ENCODE peak calls at places on chromosomes 12 and 14, in ten cellular contexts. U is CD8-positive, alpha-beta T cell; H is ascending aorta; O is choroid plexus epithelial cell; L is tibial nerve; P is psoas muscle; Y is AG10803; Z is GM06990; J is H7; T is H1. W is an unnamed sample.

GRCh38 chr12:100141998-100142850 is 450 bp downstream of the BLTP3B start:
- DNase-seq in U (peak), H (peak), O (no peak), L (no peak), P (peak), Y (peak), Z (no peak), J (peak), T (peak), W (no peak)

GRCh38 chr14:101083564-101084435 is 180.3 kb upstream of the RTL1 start:
- DNase-seq in U (no peak), H (peak), O (no peak), L (no peak), P (no peak), Y (no peak), Z (no peak), J (peak), T (peak), W (no peak)

GRCh38 chr12:56299853-56300643 is at the start of gene CS:
- DNase-seq in U (peak), H (peak), O (peak), L (peak), P (peak), Y (peak), Z (peak), J (peak), T (peak), W (peak)

GRCh38 chr14:80959448-80960006 is 4.1 kb downstream of the TSHR start:
- DNase-seq in U (peak), H (no peak), O (peak), L (no peak), P (no peak), Y (no peak), Z (peak), J (no peak), T (no peak), W (no peak)

GRCh38 chr12:116577149-116577548 is 18.0 kb downstream of the MAP1LC3B2 start:
- DNase-seq in U (no peak), H (no peak), O (no peak), L (no peak), P (no peak), Y (no peak), Z (no peak), J (no peak), T (no peak), W (no peak)

GRCh38 chr14:25038044-25038668 is 11.8 kb downstream of the STXBP6 start:
- DNase-seq in U (no peak), H (no peak), O (no peak), L (no peak), P (no peak), Y (no peak), Z (no peak), J (no peak), T (no peak), W (no peak)

GRCh38 chr12:132493482-132494178 is 3.7 kb downstream of the FBRSL1 start:
- DNase-seq in U (no peak), H (no peak), O (no peak), L (no peak), P (no peak), Y (no peak), Z (no peak), J (no peak), T (no peak), W (no peak)

GRCh38 chr14:96363751-96364336 is 518 bp downstream of the GSKIP start:
- DNase-seq in U (peak), H (peak), O (peak), L (no peak), P (no peak), Y (peak), Z (no peak), J (peak), T (no peak), W (peak)

GRCh38 chr14:60878536-60878935 is 102.3 kb downstream of the TRMT5 start:
- DNase-seq in U (no peak), H (no peak), O (peak), L (no peak), P (no peak), Y (peak), Z (no peak), J (no peak), T (no peak), W (no peak)

GRCh38 chr12:6699259-6699988 is 1.2 kb downstream of the PIANP start:
- DNase-seq in U (no peak), H (no peak), O (no peak), L (no peak), P (no peak), Y (no peak), Z (no peak), J (peak), T (no peak), W (no peak)

GRCh38 chr12:117646595-117646994 is 285.2 kb upstream of the NOS1 start:
- DNase-seq in U (no peak), H (no peak), O (no peak), L (no peak), P (no peak), Y (no peak), Z (no peak), J (peak), T (no peak), W (no peak)

GRCh38 chr14:72925815-72926291 is 411 bp upstream of the DCAF4 start:
- DNase-seq in U (no peak), H (no peak), O (no peak), L (no peak), P (no peak), Y (no peak), Z (no peak), J (no peak), T (no peak), W (no peak)

GRCh38 chr14:57875985-57876384 is 10.1 kb upstream of the SLC35F4 start:
- DNase-seq in U (no peak), H (no peak), O (no peak), L (no peak), P (no peak), Y (no peak), Z (no peak), J (no peak), T (no peak), W (no peak)

GRCh38 chr12:89453579-89453978 is 71.0 kb downstream of the GALNT4 start:
- DNase-seq in U (no peak), H (no peak), O (peak), L (no peak), P (no peak), Y (peak), Z (no peak), J (no peak), T (no peak), W (peak)

GRCh38 chr12:29957835-29958234 is 174.1 kb upstream of the TMTC1 start:
- DNase-seq in U (no peak), H (no peak), O (peak), L (no peak), P (no peak), Y (no peak), Z (no peak), J (no peak), T (no peak), W (no peak)

GRCh38 chr12:100427078-100427477 is 46.6 kb upstream of the NR1H4 start:
- DNase-seq in U (no peak), H (no peak), O (peak), L (no peak), P (no peak), Y (peak), Z (no peak), J (no peak), T (no peak), W (peak)

GRCh38 chr12:93957870-93958269 is 190.5 kb upstream of the PLXNC1 start:
- DNase-seq in U (no peak), H (no peak), O (no peak), L (no peak), P (no peak), Y (peak), Z (no peak), J (no peak), T (no peak), W (no peak)

GRCh38 chr12:45637706-45638105 is 91.8 kb upstream of the ARID2 start:
- DNase-seq in U (no peak), H (no peak), O (peak), L (no peak), P (no peak), Y (peak), Z (no peak), J (no peak), T (no peak), W (peak)

GRCh38 chr12:13942826-13943225 is 38.6 kb downstream of the GRIN2B start:
- DNase-seq in U (no peak), H (no peak), O (no peak), L (no peak), P (no peak), Y (no peak), Z (no peak), J (no peak), T (no peak), W (no peak)

GRCh38 chr14:69395929-69396328 is 2.2 kb downstream of the ERH start:
- DNase-seq in U (no peak), H (no peak), O (no peak), L (no peak), P (no peak), Y (peak), Z (no peak), J (no peak), T (no peak), W (no peak)

GRCh38 chr12:6822461-6823135 is 977 bp downstream of the GPR162 start:
- DNase-seq in U (no peak), H (no peak), O (no peak), L (no peak), P (no peak), Y (no peak), Z (no peak), J (peak), T (no peak), W (no peak)

GRCh38 chr14:100246136-100246535 is 7.2 kb downstream of the YY1 start:
- DNase-seq in U (no peak), H (no peak), O (no peak), L (no peak), P (no peak), Y (no peak), Z (no peak), J (no peak), T (no peak), W (no peak)

GRCh38 chr14:106631886-106632285 is 1105.5 kb downstream of the TMEM121 start:
- DNase-seq in U (no peak), H (no peak), O (no peak), L (no peak), P (no peak), Y (no peak), Z (no peak), J (no peak), T (no peak), W (no peak)

GRCh38 chr12:67377541-67377940 is 108.4 kb downstream of the CAND1 start:
- DNase-seq in U (no peak), H (no peak), O (no peak), L (no peak), P (no peak), Y (no peak), Z (no peak), J (no peak), T (no peak), W (peak)

GRCh38 chr12:63826002-63826585 is 18.4 kb upstream of the SRGAP1 start:
- DNase-seq in U (no peak), H (no peak), O (peak), L (no peak), P (no peak), Y (peak), Z (no peak), J (peak), T (no peak), W (peak)

GRCh38 chr12:131223171-131223761 is 269.6 kb downstream of the ADGRD1 start:
- DNase-seq in U (no peak), H (no peak), O (no peak), L (no peak), P (peak), Y (no peak), Z (no peak), J (no peak), T (no peak), W (no peak)

GRCh38 chr14:23009939-23010718 is at the start of gene C14orf93:
- DNase-seq in U (peak), H (peak), O (peak), L (peak), P (peak), Y (peak), Z (peak), J (peak), T (peak), W (peak)

GRCh38 chr12:121823101-121823726 is 19.4 kb downstream of the SETD1B start:
- DNase-seq in U (no peak), H (no peak), O (no peak), L (no peak), P (no peak), Y (no peak), Z (no peak), J (peak), T (no peak), W (no peak)

GRCh38 chr12:127485528-127485927 is 781.4 kb upstream of the TMEM132C start:
- DNase-seq in U (no peak), H (no peak), O (peak), L (no peak), P (no peak), Y (peak), Z (no peak), J (no peak), T (no peak), W (peak)

GRCh38 chr14:96098309-96098998 is 59.3 kb downstream of the C14orf132 start:
- DNase-seq in U (no peak), H (peak), O (peak), L (no peak), P (no peak), Y (peak), Z (no peak), J (peak), T (peak), W (peak)

GRCh38 chr14:40447032-40447431 is 1014.8 kb upstream of the FBXO33 start:
- DNase-seq in U (no peak), H (no peak), O (no peak), L (no peak), P (no peak), Y (no peak), Z (no peak), J (no peak), T (no peak), W (peak)

GRCh38 chr12:14257734-14258467 is 107.6 kb upstream of the ATF7IP start:
- DNase-seq in U (peak), H (peak), O (peak), L (peak), P (peak), Y (peak), Z (peak), J (peak), T (peak), W (peak)

GRCh38 chr14:54512393-54512792 is 2.7 kb downstream of the CGRRF1 start:
- DNase-seq in U (no peak), H (no peak), O (no peak), L (no peak), P (no peak), Y (no peak), Z (no peak), J (no peak), T (no peak), W (no peak)

GRCh38 chr12:42779186-42779859 is 189.8 kb upstream of the PRICKLE1 start:
- DNase-seq in U (no peak), H (no peak), O (peak), L (peak), P (peak), Y (peak), Z (no peak), J (no peak), T (no peak), W (peak)

GRCh38 chr12:16165506-16165905 is 112.0 kb downstream of the SLC15A5 start:
- DNase-seq in U (no peak), H (peak), O (peak), L (peak), P (no peak), Y (peak), Z (no peak), J (peak), T (no peak), W (peak)

GRCh38 chr12:98601924-98602323 is 8.4 kb downstream of the SLC25A3 start:
- DNase-seq in U (no peak), H (no peak), O (no peak), L (no peak), P (no peak), Y (no peak), Z (no peak), J (no peak), T (no peak), W (no peak)

GRCh38 chr12:51351913-51352532 is 5.5 kb upstream of the CELA1 start:
- DNase-seq in U (peak), H (no peak), O (peak), L (no peak), P (no peak), Y (peak), Z (no peak), J (peak), T (peak), W (peak)

GRCh38 chr14:101507306-101508150 is 53.8 kb upstream of the DIO3 start:
- DNase-seq in U (no peak), H (peak), O (no peak), L (peak), P (peak), Y (no peak), Z (no peak), J (peak), T (no peak), W (no peak)

GRCh38 chr14:59464651-59465569 is at the start of gene GPR135:
- DNase-seq in U (peak), H (peak), O (peak), L (peak), P (peak), Y (peak), Z (peak), J (peak), T (peak), W (no peak)
- H3K4me3 ChIP-seq in U (peak), H (peak), O (peak), L (peak), P (peak), Y (peak), Z (peak), J (peak), T (peak), W (peak)

GRCh38 chr14:63909984-63910383 is 57.2 kb downstream of the SYNE2 start:
- DNase-seq in U (no peak), H (no peak), O (no peak), L (no peak), P (no peak), Y (no peak), Z (no peak), J (no peak), T (no peak), W (no peak)

GRCh38 chr14:63910593-63911363 is 58.0 kb downstream of the SYNE2 start:
- DNase-seq in U (no peak), H (no peak), O (no peak), L (no peak), P (no peak), Y (no peak), Z (no peak), J (no peak), T (no peak), W (no peak)

GRCh38 chr14:63905370-63905769 is 52.6 kb downstream of the SYNE2 start:
- DNase-seq in U (no peak), H (no peak), O (no peak), L (no peak), P (no peak), Y (no peak), Z (no peak), J (no peak), T (no peak), W (no peak)

GRCh38 chr14:63904724-63905123 is 51.9 kb downstream of the SYNE2 start:
- DNase-seq in U (no peak), H (no peak), O (no peak), L (no peak), P (no peak), Y (no peak), Z (no peak), J (no peak), T (no peak), W (no peak)

GRCh38 chr14:63908667-63909264 is 56.0 kb downstream of the SYNE2 start:
- DNase-seq in U (no peak), H (no peak), O (no peak), L (no peak), P (no peak), Y (no peak), Z (no peak), J (no peak), T (no peak), W (no peak)
- H3K4me3 ChIP-seq in U (no peak), H (peak), O (no peak), L (peak), P (no peak), Y (peak), Z (peak), J (no peak), T (no peak), W (no peak)

DNA sequence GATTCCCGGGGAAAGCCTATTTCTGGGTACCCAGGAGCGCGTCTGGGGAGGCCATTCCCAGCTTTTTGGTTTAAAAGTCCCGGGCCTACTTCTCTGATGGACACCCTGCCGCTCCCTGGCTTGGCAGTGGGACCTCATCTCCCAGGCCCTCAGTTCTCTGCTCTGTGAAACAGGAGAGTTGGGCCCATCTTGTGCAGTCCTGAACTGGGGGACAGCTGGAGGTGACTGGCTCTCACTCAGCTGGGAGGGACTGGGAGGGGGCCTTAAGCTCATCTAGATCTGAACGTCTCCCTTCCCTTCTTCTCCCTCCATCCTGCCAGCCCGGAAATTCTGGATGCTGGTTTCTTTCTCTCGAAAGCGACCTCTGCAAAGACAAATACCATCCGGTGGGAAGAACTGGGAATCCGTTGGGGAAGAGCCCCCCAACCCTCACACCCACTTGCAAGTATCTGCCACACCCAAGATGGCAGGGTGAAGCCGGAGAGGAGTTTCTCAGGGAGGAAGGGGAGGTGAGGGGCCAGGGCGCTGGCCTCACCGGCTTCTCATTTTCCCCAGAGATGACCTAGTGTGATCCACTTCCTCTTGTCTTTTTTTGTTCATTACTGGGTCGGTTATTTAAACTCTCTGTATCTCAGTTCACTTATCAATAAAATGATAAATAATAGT is 1.4 kb downstream of the RIN3 start:
- DNase-seq in U (no peak), H (no peak), O (no peak), L (no peak), P (no peak), Y (no peak), Z (no peak), J (no peak), T (no peak), W (no peak)
- H3K4me3 ChIP-seq in U (peak), H (peak), O (peak), L (peak), P (peak), Y (peak), Z (peak), J (peak), T (peak), W (no peak)

GRCh38 chr12:2414810-2415567 is 362.2 kb downstream of the CACNA1C start:
- DNase-seq in U (no peak), H (peak), O (no peak), L (no peak), P (peak), Y (no peak), Z (no peak), J (peak), T (no peak), W (no peak)
- H3K4me3 ChIP-seq in U (no peak), H (no peak), O (no peak), L (no peak), P (no peak), Y (no peak), Z (no peak), J (no peak), T (no peak), W (no peak)

GRCh38 chr12:124039276-124039675 is 66.3 kb downstream of the ZNF664 start:
- DNase-seq in U (no peak), H (no peak), O (peak), L (no peak), P (no peak), Y (peak), Z (no peak), J (no peak), T (no peak), W (no peak)

GRCh38 chr12:124040286-124040685 is 67.3 kb downstream of the ZNF664 start:
- DNase-seq in U (no peak), H (no peak), O (peak), L (no peak), P (no peak), Y (no peak), Z (no peak), J (no peak), T (no peak), W (no peak)

GRCh38 chr12:124044021-124044420 is 71.0 kb downstream of the ZNF664 start:
- DNase-seq in U (no peak), H (no peak), O (no peak), L (no peak), P (no peak), Y (no peak), Z (no peak), J (no peak), T (no peak), W (no peak)

GRCh38 chr12:124041907-124042306 is 68.9 kb downstream of the ZNF664 start:
- DNase-seq in U (no peak), H (no peak), O (no peak), L (no peak), P (no peak), Y (no peak), Z (no peak), J (no peak), T (no peak), W (no peak)

GRCh38 chr12:124040737-124041136 is 67.7 kb downstream of the ZNF664 start:
- DNase-seq in U (no peak), H (no peak), O (no peak), L (no peak), P (no peak), Y (no peak), Z (no peak), J (no peak), T (no peak), W (no peak)
- H3K4me3 ChIP-seq in U (no peak), H (no peak), O (no peak), L (no peak), P (no peak), Y (no peak), Z (no peak), J (no peak), T (no peak), W (no peak)

GRCh38 chr14:50860478-50861086 is 11.3 kb upstream of the ABHD12B start:
- DNase-seq in U (peak), H (peak), O (peak), L (peak), P (peak), Y (peak), Z (peak), J (peak), T (peak), W (peak)
- H3K4me3 ChIP-seq in U (peak), H (peak), O (peak), L (peak), P (peak), Y (peak), Z (peak), J (no peak), T (no peak), W (peak)